ENCODE peak calls at places on chromosome 5, in six cellular contexts. One of them, this sample, is unnamed.

GRCh38 chr5:206406-206805 is 11.5 kb downstream of the CCDC127 start:
- DNase-seq in fibroblast of lung: peak
- DNase-seq in cardiac fibroblast: peak
- DNase-seq in mucosa of descending colon: no peak
- DNase-seq in AG10803: no peak
- DNase-seq in heart right ventricle: no peak
- DNase-seq in this sample: no peak

GRCh38 chr5:115979628-115980041 is 17.4 kb downstream of the LVRN start:
- DNase-seq in fibroblast of lung: peak
- DNase-seq in cardiac fibroblast: peak
- DNase-seq in mucosa of descending colon: no peak
- DNase-seq in AG10803: peak
- DNase-seq in heart right ventricle: no peak
- DNase-seq in this sample: no peak

GRCh38 chr5:127040779-127041520 is 10.6 kb upstream of the MARCHF3 start:
- DNase-seq in fibroblast of lung: peak
- DNase-seq in cardiac fibroblast: peak
- DNase-seq in mucosa of descending colon: peak
- DNase-seq in AG10803: no peak
- DNase-seq in heart right ventricle: no peak
- DNase-seq in this sample: no peak

GRCh38 chr5:4295663-4296339 is 700.2 kb downstream of the IRX1 start:
- DNase-seq in fibroblast of lung: peak
- DNase-seq in cardiac fibroblast: no peak
- DNase-seq in mucosa of descending colon: no peak
- DNase-seq in AG10803: no peak
- DNase-seq in heart right ventricle: no peak
- DNase-seq in this sample: peak

GRCh38 chr5:155085282-155085990 is 71.9 kb downstream of the KIF4B start:
- DNase-seq in fibroblast of lung: peak
- DNase-seq in cardiac fibroblast: no peak
- DNase-seq in mucosa of descending colon: no peak
- DNase-seq in AG10803: peak
- DNase-seq in heart right ventricle: no peak
- DNase-seq in this sample: no peak

GRCh38 chr5:17990168-17990567 is 355.9 kb downstream of the TAF11L14 start:
- DNase-seq in fibroblast of lung: no peak
- DNase-seq in cardiac fibroblast: no peak
- DNase-seq in mucosa of descending colon: no peak
- DNase-seq in AG10803: no peak
- DNase-seq in heart right ventricle: no peak
- DNase-seq in this sample: no peak

GRCh38 chr5:132364319-132364718 is 5.2 kb upstream of the SLC22A5 start:
- DNase-seq in fibroblast of lung: peak
- DNase-seq in cardiac fibroblast: peak
- DNase-seq in mucosa of descending colon: no peak
- DNase-seq in AG10803: peak
- DNase-seq in heart right ventricle: no peak
- DNase-seq in this sample: no peak

GRCh38 chr5:116575635-116576042 is 1.0 kb upstream of the SEMA6A start:
- DNase-seq in fibroblast of lung: no peak
- DNase-seq in cardiac fibroblast: peak
- DNase-seq in mucosa of descending colon: peak
- DNase-seq in AG10803: no peak
- DNase-seq in heart right ventricle: peak
- DNase-seq in this sample: no peak

GRCh38 chr5:52997424-52997823 is 8.3 kb downstream of the ITGA2 start:
- DNase-seq in fibroblast of lung: no peak
- DNase-seq in cardiac fibroblast: peak
- DNase-seq in mucosa of descending colon: no peak
- DNase-seq in AG10803: no peak
- DNase-seq in heart right ventricle: no peak
- DNase-seq in this sample: no peak

GRCh38 chr5:179610109-179610902 is 13.2 kb downstream of the HNRNPH1 start:
- DNase-seq in fibroblast of lung: no peak
- DNase-seq in cardiac fibroblast: no peak
- DNase-seq in mucosa of descending colon: no peak
- DNase-seq in AG10803: no peak
- DNase-seq in heart right ventricle: no peak
- DNase-seq in this sample: no peak

GRCh38 chr5:176436641-176437040 is 11.5 kb upstream of the FAF2 start:
- DNase-seq in fibroblast of lung: no peak
- DNase-seq in cardiac fibroblast: no peak
- DNase-seq in mucosa of descending colon: no peak
- DNase-seq in AG10803: peak
- DNase-seq in heart right ventricle: no peak
- DNase-seq in this sample: no peak

GRCh38 chr5:181008136-181008535 is 19.5 kb downstream of the BTNL3 start:
- DNase-seq in fibroblast of lung: no peak
- DNase-seq in cardiac fibroblast: no peak
- DNase-seq in mucosa of descending colon: no peak
- DNase-seq in AG10803: no peak
- DNase-seq in heart right ventricle: no peak
- DNase-seq in this sample: no peak

GRCh38 chr5:7876867-7877266 is 7.9 kb downstream of the MTRR start:
- DNase-seq in fibroblast of lung: peak
- DNase-seq in cardiac fibroblast: peak
- DNase-seq in mucosa of descending colon: no peak
- DNase-seq in AG10803: peak
- DNase-seq in heart right ventricle: no peak
- DNase-seq in this sample: no peak

GRCh38 chr5:94691947-94692346 is 73.5 kb downstream of the SLF1 start:
- DNase-seq in fibroblast of lung: peak
- DNase-seq in cardiac fibroblast: peak
- DNase-seq in mucosa of descending colon: no peak
- DNase-seq in AG10803: peak
- DNase-seq in heart right ventricle: no peak
- DNase-seq in this sample: peak

GRCh38 chr5:163089926-163090325 is 347.5 kb upstream of the CCNG1 start:
- DNase-seq in fibroblast of lung: no peak
- DNase-seq in cardiac fibroblast: no peak
- DNase-seq in mucosa of descending colon: no peak
- DNase-seq in AG10803: no peak
- DNase-seq in heart right ventricle: no peak
- DNase-seq in this sample: no peak

GRCh38 chr5:173882632-173883031 is 5.5 kb upstream of the CPEB4 start:
- DNase-seq in fibroblast of lung: peak
- DNase-seq in cardiac fibroblast: no peak
- DNase-seq in mucosa of descending colon: no peak
- DNase-seq in AG10803: no peak
- DNase-seq in heart right ventricle: no peak
- DNase-seq in this sample: no peak

GRCh38 chr5:98816574-98817222 is 43.2 kb downstream of the RGMB start:
- DNase-seq in fibroblast of lung: no peak
- DNase-seq in cardiac fibroblast: peak
- DNase-seq in mucosa of descending colon: peak
- DNase-seq in AG10803: no peak
- DNase-seq in heart right ventricle: no peak
- DNase-seq in this sample: no peak

GRCh38 chr5:23289162-23289561 is 218.2 kb upstream of the PRDM9 start:
- DNase-seq in fibroblast of lung: no peak
- DNase-seq in cardiac fibroblast: no peak
- DNase-seq in mucosa of descending colon: no peak
- DNase-seq in AG10803: no peak
- DNase-seq in heart right ventricle: no peak
- DNase-seq in this sample: no peak

DNA sequence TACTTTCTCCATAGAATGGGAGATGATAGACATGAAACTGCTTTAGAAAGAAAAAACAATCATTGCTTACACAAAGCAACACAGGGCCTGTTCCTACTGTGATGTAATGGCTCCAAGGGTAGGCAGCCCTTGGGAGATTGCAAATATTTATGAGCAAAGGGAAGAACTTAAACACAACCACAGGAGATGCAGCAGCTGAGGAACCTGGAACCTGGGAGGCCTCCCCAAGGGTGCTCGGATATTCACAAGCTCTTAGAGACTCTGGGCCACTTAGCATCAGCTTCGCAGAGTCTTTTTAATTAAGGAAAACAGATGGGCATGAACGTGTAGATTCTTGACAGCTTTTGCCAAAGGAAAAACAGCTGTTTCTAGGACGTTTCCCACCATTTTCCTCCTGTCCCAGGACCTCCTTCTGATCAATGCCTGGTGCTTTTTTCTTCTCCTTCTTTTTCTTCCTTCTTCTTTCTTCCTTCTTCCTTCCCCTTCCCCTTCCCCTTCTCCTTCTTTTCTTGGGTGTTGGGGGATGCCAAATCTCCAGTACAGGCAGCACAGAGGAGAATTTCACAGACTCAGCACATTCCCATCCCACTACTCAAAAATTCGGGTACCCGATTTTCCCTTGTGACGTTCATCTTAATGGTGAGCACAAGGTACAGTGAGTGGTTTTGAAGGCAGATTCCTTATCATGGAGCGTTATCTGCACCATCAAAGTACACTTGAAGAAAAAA is 28.1 kb upstream of the TCF7 start:
- DNase-seq in fibroblast of lung: no peak
- DNase-seq in cardiac fibroblast: no peak
- DNase-seq in mucosa of descending colon: no peak
- DNase-seq in AG10803: no peak
- DNase-seq in heart right ventricle: no peak
- DNase-seq in this sample: no peak
- H3K4me3 ChIP-seq in fibroblast of lung: no peak
- H3K4me3 ChIP-seq in cardiac fibroblast: no peak
- H3K4me3 ChIP-seq in mucosa of descending colon: no peak
- H3K4me3 ChIP-seq in AG10803: no peak
- H3K4me3 ChIP-seq in heart right ventricle: no peak
- H3K4me3 ChIP-seq in this sample: no peak

GRCh38 chr5:54895816-54896341 is 89.5 kb downstream of the ESM1 start:
- DNase-seq in fibroblast of lung: peak
- DNase-seq in cardiac fibroblast: peak
- DNase-seq in mucosa of descending colon: no peak
- DNase-seq in AG10803: peak
- DNase-seq in heart right ventricle: peak
- DNase-seq in this sample: no peak
- TF ChIP-seq CTCF in fibroblast of lung: peak
- TF ChIP-seq CTCF in cardiac fibroblast: peak
- TF ChIP-seq CTCF in mucosa of descending colon: no peak
- TF ChIP-seq CTCF in AG10803: peak
- TF ChIP-seq CTCF in heart right ventricle: peak
- TF ChIP-seq CTCF in this sample: peak

GRCh38 chr5:84384604-84385575 is at the start of gene EDIL3:
- DNase-seq in fibroblast of lung: peak
- DNase-seq in cardiac fibroblast: peak
- DNase-seq in mucosa of descending colon: peak
- DNase-seq in AG10803: peak
- DNase-seq in heart right ventricle: peak
- DNase-seq in this sample: no peak
- H3K4me3 ChIP-seq in fibroblast of lung: peak
- H3K4me3 ChIP-seq in cardiac fibroblast: peak
- H3K4me3 ChIP-seq in mucosa of descending colon: peak
- H3K4me3 ChIP-seq in AG10803: peak
- H3K4me3 ChIP-seq in heart right ventricle: peak
- H3K4me3 ChIP-seq in this sample: peak

DNA sequence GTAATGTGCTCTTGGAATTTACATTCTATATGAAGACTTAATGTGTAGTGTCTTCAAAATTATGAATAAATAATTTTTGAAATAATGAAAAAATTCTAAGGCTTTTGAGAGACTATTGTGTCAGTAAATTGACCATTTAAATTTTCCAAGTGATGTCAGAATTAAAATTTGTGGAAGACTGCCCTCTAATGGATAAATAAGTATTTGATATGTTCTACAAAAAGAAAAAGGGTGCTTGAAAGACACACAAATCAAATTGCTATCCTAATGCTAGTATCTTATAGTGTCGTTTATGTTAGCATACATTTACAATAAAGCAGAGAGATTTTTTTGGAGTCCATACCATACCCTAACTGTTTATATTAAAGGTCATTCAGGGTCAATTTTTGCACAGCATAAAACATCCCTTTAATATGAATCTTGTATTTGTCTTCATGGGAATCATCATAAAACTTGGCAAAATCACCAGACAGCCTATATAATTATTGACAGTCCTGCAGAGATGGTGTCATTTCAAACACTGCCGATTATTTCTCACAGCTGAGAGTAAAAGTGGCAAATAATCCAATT is 120.8 kb upstream of the SLC27A6 start:
- DNase-seq in fibroblast of lung: peak
- DNase-seq in cardiac fibroblast: peak
- DNase-seq in mucosa of descending colon: no peak
- DNase-seq in AG10803: no peak
- DNase-seq in heart right ventricle: no peak
- DNase-seq in this sample: peak
- TF ChIP-seq CTCF in fibroblast of lung: peak
- TF ChIP-seq CTCF in cardiac fibroblast: peak
- TF ChIP-seq CTCF in mucosa of descending colon: no peak
- TF ChIP-seq CTCF in AG10803: no peak
- TF ChIP-seq CTCF in heart right ventricle: peak
- TF ChIP-seq CTCF in this sample: no peak

DNA sequence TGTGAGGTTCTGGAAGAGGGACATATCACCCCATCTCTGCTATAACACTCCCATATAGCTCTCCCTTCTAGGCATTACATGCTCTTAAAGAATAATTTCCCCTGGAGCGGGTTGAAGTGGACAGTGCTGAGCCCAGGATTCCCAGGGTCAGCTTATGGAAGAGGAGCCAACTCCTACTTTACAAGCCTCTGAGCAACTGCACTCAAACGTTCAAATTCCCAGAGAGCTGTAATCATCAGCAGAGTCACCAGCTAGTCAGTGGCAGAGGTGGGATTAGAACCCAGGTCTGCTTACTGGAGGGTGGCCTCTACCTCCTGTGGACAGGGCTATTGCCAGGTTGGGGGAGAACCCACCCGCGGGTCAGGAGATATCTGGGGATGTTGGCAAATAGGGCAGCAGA is 1.4 kb downstream of the NEURL1B start:
- DNase-seq in fibroblast of lung: no peak
- DNase-seq in cardiac fibroblast: no peak
- DNase-seq in mucosa of descending colon: no peak
- DNase-seq in AG10803: no peak
- DNase-seq in heart right ventricle: no peak
- DNase-seq in this sample: no peak
- H3K4me3 ChIP-seq in fibroblast of lung: no peak
- H3K4me3 ChIP-seq in cardiac fibroblast: no peak
- H3K4me3 ChIP-seq in mucosa of descending colon: no peak
- H3K4me3 ChIP-seq in AG10803: no peak
- H3K4me3 ChIP-seq in heart right ventricle: peak
- H3K4me3 ChIP-seq in this sample: no peak

GRCh38 chr5:140827704-140828401 is at the start of gene PCDHA6:
- DNase-seq in fibroblast of lung: no peak
- DNase-seq in cardiac fibroblast: no peak
- DNase-seq in mucosa of descending colon: no peak
- DNase-seq in AG10803: no peak
- DNase-seq in heart right ventricle: no peak
- DNase-seq in this sample: no peak

GRCh38 chr5:140823475-140823874 is 2.1 kb downstream of the PCDHA5 start:
- DNase-seq in fibroblast of lung: no peak
- DNase-seq in cardiac fibroblast: no peak
- DNase-seq in mucosa of descending colon: no peak
- DNase-seq in AG10803: no peak
- DNase-seq in heart right ventricle: no peak
- DNase-seq in this sample: no peak

GRCh38 chr5:140833993-140834392 is at the start of gene PCDHA7:
- DNase-seq in fibroblast of lung: peak
- DNase-seq in cardiac fibroblast: peak
- DNase-seq in mucosa of descending colon: no peak
- DNase-seq in AG10803: peak
- DNase-seq in heart right ventricle: no peak
- DNase-seq in this sample: no peak

DNA sequence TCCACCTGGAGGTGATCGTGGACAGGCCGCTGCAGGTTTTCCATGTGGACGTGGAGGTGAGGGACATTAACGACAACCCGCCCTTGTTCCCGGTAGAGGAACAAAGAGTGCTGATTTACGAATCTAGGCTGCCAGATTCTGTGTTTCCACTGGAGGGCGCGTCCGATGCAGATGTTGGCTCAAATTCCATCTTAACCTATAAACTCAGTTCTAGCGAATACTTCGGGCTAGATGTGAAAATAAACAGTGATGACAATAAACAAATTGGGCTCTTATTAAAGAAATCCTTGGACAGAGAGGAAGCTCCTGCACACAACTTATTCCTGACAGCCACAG is 610 bp downstream of the PCDHA6 start:
- DNase-seq in fibroblast of lung: no peak
- DNase-seq in cardiac fibroblast: no peak
- DNase-seq in mucosa of descending colon: no peak
- DNase-seq in AG10803: no peak
- DNase-seq in heart right ventricle: no peak
- DNase-seq in this sample: no peak
- TF ChIP-seq CTCF in fibroblast of lung: no peak
- TF ChIP-seq CTCF in cardiac fibroblast: no peak
- TF ChIP-seq CTCF in mucosa of descending colon: no peak
- TF ChIP-seq CTCF in AG10803: no peak
- TF ChIP-seq CTCF in heart right ventricle: no peak
- TF ChIP-seq CTCF in this sample: no peak